ENCODE peak calls at places on chromosomes 11 and 22, in eight cellular contexts. N is mucosa of descending colon, K is lower lobe of right lung, D is AG10803, J is heart left ventricle, B is suprapubic skin, P is skeletal muscle cell, W is HFF-Myc. Y is an unnamed sample.

GRCh38 chr22:39097098-39098020 is at the start of gene APOBEC3H:
- DNase-seq in D (no peak), B (no peak), W (peak), N (no peak), P (no peak), J (no peak), K (peak), Y (peak)

GRCh38 chr11:76251576-76251975 is 45.3 kb upstream of the WNT11 start:
- DNase-seq in P (no peak), K (no peak), N (no peak), B (no peak), D (peak), W (no peak), J (no peak), Y (no peak)

GRCh38 chr22:28989484-28989883 is 72.1 kb downstream of the C22orf31 start:
- DNase-seq in N (no peak), K (no peak), P (no peak), B (no peak), W (no peak), J (no peak), D (no peak), Y (no peak)

GRCh38 chr11:106961048-106961447 is 57.2 kb downstream of the GUCY1A2 start:
- DNase-seq in J (no peak), D (peak), P (no peak), W (no peak), N (no peak), K (no peak), B (no peak), Y (no peak)

GRCh38 chr11:31702966-31703365 is 108.2 kb downstream of the PAX6 start:
- DNase-seq in W (no peak), D (peak), J (no peak), N (no peak), B (no peak), P (no peak), K (no peak), Y (no peak)

GRCh38 chr22:42344391-42344861 is 74.0 kb upstream of the TCF20 start:
- DNase-seq in D (peak), W (no peak), B (no peak), J (peak), N (no peak), P (no peak), K (no peak), Y (no peak)

GRCh38 chr11:130940706-130941105 is 24.4 kb upstream of the SNX19 start:
- DNase-seq in K (no peak), P (no peak), W (peak), B (no peak), D (peak), N (no peak), J (no peak), Y (no peak)

GRCh38 chr11:78656984-78657383 is 82.3 kb upstream of the NARS2 start:
- DNase-seq in D (no peak), W (no peak), N (no peak), J (no peak), K (no peak), B (no peak), P (no peak), Y (no peak)

GRCh38 chr11:14341968-14342367 is 17.0 kb downstream of the RRAS2 start:
- DNase-seq in P (no peak), B (no peak), J (no peak), K (no peak), W (no peak), N (no peak), D (no peak), Y (no peak)

GRCh38 chr22:46087816-46088277 is 62.5 kb upstream of the PPARA start:
- DNase-seq in K (peak), B (peak), P (peak), N (peak), D (peak), J (peak), W (peak), Y (peak)
- H3K4me3 ChIP-seq in K (peak), B (peak), P (no peak), N (no peak), D (peak), J (peak), W (peak), Y (peak)

DNA sequence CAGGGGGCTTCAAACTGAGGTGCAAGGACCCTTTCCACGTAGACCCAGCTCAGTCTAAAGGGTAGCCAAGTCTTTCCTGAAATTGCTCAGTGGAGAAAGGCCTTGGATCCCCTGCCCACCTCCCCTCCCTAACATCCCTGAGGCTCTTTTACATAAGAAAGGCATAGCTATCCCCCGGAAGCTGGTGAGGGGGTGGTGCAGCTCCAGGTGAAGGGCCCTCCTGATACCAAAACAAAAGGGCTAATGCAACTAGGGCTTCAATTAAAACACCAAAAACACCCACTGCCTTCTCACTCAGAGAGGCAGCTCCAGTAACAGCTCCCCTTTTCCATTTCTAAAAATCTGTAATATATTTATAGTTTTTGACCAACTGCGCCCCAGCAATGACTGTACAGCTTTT is 5.8 kb downstream of the SHANK2 start:
- DNase-seq in B (peak), D (no peak), W (no peak), N (no peak), P (no peak), J (no peak), K (no peak), Y (no peak)
- H3K4me3 ChIP-seq in B (no peak), D (no peak), W (no peak), N (no peak), P (no peak), J (no peak), K (no peak), Y (no peak)

DNA sequence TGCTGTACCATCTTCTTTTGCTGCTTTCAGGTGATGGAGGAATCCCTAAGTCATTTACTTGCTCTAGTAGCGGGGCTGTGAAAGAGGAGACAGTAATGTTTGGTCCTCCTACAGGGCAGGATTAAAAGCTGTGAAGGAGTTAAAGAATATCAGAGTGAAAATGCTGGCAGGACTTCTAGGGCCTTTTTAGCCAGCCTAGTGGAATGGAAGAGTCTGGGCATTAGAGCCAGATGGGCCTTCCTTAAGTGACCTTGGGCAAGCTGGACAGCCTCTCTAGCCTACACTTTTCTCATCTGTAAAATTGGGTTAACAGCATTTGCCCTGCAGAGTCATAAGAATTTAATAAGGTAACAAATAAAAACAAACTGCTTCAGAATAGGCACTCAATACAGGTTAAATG is 114.7 kb downstream of the RBFOX2 start:
- DNase-seq in N (no peak), D (no peak), J (no peak), K (no peak), B (no peak), W (no peak), P (no peak), Y (no peak)
- H3K4me3 ChIP-seq in N (no peak), D (no peak), J (peak), K (no peak), B (peak), W (no peak), P (no peak), Y (peak)

GRCh38 chr11:9604134-9604533 is 30.7 kb downstream of the WEE1 start:
- DNase-seq in J (no peak), D (no peak), N (no peak), B (no peak), W (no peak), P (no peak), K (no peak), Y (no peak)

GRCh38 chr11:9600651-9601040 is 27.2 kb downstream of the WEE1 start:
- DNase-seq in B (no peak), W (no peak), K (no peak), D (peak), P (no peak), J (no peak), N (no peak), Y (no peak)

GRCh38 chr11:9601876-9602199 is 28.4 kb downstream of the WEE1 start:
- DNase-seq in K (no peak), J (no peak), N (no peak), D (no peak), P (no peak), W (no peak), B (no peak), Y (no peak)

GRCh38 chr11:9600166-9600565 is 26.7 kb downstream of the WEE1 start:
- DNase-seq in P (no peak), D (no peak), K (no peak), J (no peak), N (no peak), B (no peak), W (no peak), Y (no peak)

GRCh38 chr11:9601041-9601875 is 27.8 kb downstream of the WEE1 start:
- DNase-seq in N (no peak), K (no peak), B (no peak), D (peak), J (peak), W (peak), P (peak), Y (no peak)
- H3K4me3 ChIP-seq in N (no peak), K (no peak), B (no peak), D (no peak), J (no peak), W (no peak), P (no peak), Y (no peak)

GRCh38 chr11:67631853-67632174 is 2.1 kb upstream of the NUDT8 start:
- DNase-seq in B (no peak), D (no peak), W (no peak), N (no peak), J (no peak), P (no peak), K (no peak), Y (no peak)

GRCh38 chr11:67630943-67631331 is 1.2 kb upstream of the NUDT8 start:
- DNase-seq in W (no peak), P (no peak), D (no peak), J (no peak), K (no peak), B (no peak), N (no peak), Y (no peak)

GRCh38 chr11:67632175-67632981 is 2.6 kb upstream of the NUDT8 start:
- DNase-seq in P (no peak), K (peak), N (peak), W (no peak), B (peak), D (no peak), J (peak), Y (peak)

GRCh38 chr11:67630230-67630942 is 649 bp upstream of the NUDT8 start:
- DNase-seq in K (peak), J (peak), P (peak), N (peak), D (peak), W (peak), B (peak), Y (peak)

DNA sequence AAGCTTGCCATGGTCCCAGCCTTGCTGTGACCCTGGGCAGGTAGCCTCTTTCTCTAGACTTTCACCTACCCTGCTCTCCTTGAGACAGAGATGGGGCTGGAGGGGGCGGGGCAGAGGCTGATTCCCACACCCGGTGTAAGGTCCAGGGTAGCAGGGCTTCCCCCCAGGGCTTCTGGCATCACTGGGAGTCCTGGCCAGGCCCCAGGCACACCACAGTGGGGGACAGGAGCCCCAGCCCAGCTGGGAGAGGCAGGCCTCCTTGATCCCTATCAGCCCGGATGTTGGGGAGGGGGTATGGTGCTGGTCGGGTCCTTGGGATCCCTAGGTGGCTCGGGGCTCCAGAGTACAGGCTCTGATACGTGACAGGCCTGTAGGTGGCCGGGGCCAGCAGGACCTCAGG is 1.7 kb upstream of the NUDT8 start:
- DNase-seq in K (peak), W (no peak), J (no peak), N (peak), P (no peak), B (peak), D (no peak), Y (peak)
- H3K4me3 ChIP-seq in K (no peak), W (no peak), J (no peak), N (no peak), P (no peak), B (no peak), D (no peak), Y (no peak)

GRCh38 chr22:22207845-22208564 is 36.6 kb upstream of the VPREB1 start:
- DNase-seq in N (peak), W (peak), K (peak), D (peak), J (peak), B (no peak), P (peak), Y (peak)
- H3K4me3 ChIP-seq in N (no peak), W (no peak), K (no peak), D (no peak), J (no peak), B (no peak), P (no peak), Y (no peak)

Y was measured in upper lobe of right lung.